ENCODE peak calls at places on chromosomes 12 and 14, in five cellular contexts. X is MM.1S, I is psoas muscle, T is HFF-Myc, Y is esophagus squamous epithelium. S is an unnamed sample.

GRCh38 chr14:63192085-63192484 is 12.2 kb upstream of the RHOJ start:
- DNase-seq in X (no peak), I (no peak), T (no peak), Y (no peak), S (no peak)

GRCh38 chr12:40106655-40107054 is 774 bp upstream of the SLC2A13 start:
- DNase-seq in X (no peak), I (no peak), T (no peak), Y (no peak), S (no peak)

GRCh38 chr12:123849517-123849916 is 87.4 kb downstream of the DNAH10 start:
- DNase-seq in X (no peak), I (no peak), T (no peak), Y (no peak), S (no peak)

GRCh38 chr12:115632323-115632722 is 645.2 kb downstream of the MED13L start:
- DNase-seq in X (no peak), I (no peak), T (no peak), Y (no peak), S (peak)

GRCh38 chr12:24537241-24537860 is 411.6 kb downstream of the BCAT1 start:
- DNase-seq in X (no peak), I (no peak), T (no peak), Y (no peak), S (no peak)

GRCh38 chr12:110940933-110941332 is 20.6 kb upstream of the MYL2 start:
- DNase-seq in X (no peak), I (no peak), T (no peak), Y (no peak), S (no peak)

GRCh38 chr12:70154960-70155589 is 88.2 kb upstream of the CNOT2 start:
- DNase-seq in X (no peak), I (no peak), T (peak), Y (no peak), S (no peak)

GRCh38 chr12:20950248-20950647 is 139.7 kb downstream of the SLCO1B3 start:
- DNase-seq in X (peak), I (no peak), T (no peak), Y (no peak), S (peak)

GRCh38 chr14:92274055-92274454 is 48.9 kb upstream of the SLC24A4 start:
- DNase-seq in X (no peak), I (no peak), T (no peak), Y (no peak), S (no peak)

GRCh38 chr12:79883216-79883615 is 51.7 kb downstream of the PPP1R12A start:
- DNase-seq in X (no peak), I (no peak), T (no peak), Y (no peak), S (no peak)

GRCh38 chr14:99632410-99633035 is 12.4 kb upstream of the HHIPL1 start:
- DNase-seq in X (no peak), I (no peak), T (no peak), Y (no peak), S (no peak)

GRCh38 chr14:74426202-74426582 is at the start of gene SYNDIG1L:
- DNase-seq in X (no peak), I (no peak), T (no peak), Y (no peak), S (no peak)

GRCh38 chr12:59472273-59472672 is 123.6 kb upstream of the SLC16A7 start:
- DNase-seq in X (no peak), I (no peak), T (no peak), Y (no peak), S (no peak)

GRCh38 chr12:3173008-3173553 is 95.9 kb downstream of the TSPAN9 start:
- DNase-seq in X (no peak), I (no peak), T (no peak), Y (no peak), S (no peak)

GRCh38 chr14:30143617-30144016 is 216.0 kb upstream of the PRKD1 start:
- DNase-seq in X (no peak), I (no peak), T (no peak), Y (no peak), S (no peak)

GRCh38 chr14:105430535-105430934 is 10.9 kb downstream of the MTA1 start:
- DNase-seq in X (no peak), I (no peak), T (peak), Y (no peak), S (no peak)

GRCh38 chr14:65847065-65847847 is 434.7 kb downstream of the FUT8 start:
- DNase-seq in X (peak), I (no peak), T (no peak), Y (no peak), S (peak)

GRCh38 chr12:64610092-64610659 is at the start of gene RASSF3:
- DNase-seq in X (peak), I (peak), T (no peak), Y (peak), S (peak)

GRCh38 chr14:94066089-94066676 is 14.8 kb downstream of the DDX24 start:
- DNase-seq in X (no peak), I (no peak), T (no peak), Y (no peak), S (no peak)

GRCh38 chr14:75427482-75428229 is at the start of gene JDP2:
- DNase-seq in X (peak), I (peak), T (no peak), Y (no peak), S (peak)

GRCh38 chr14:101360045-101360931 is 201.0 kb upstream of the DIO3 start:
- DNase-seq in X (no peak), I (peak), T (no peak), Y (no peak), S (no peak)

GRCh38 chr14:32727827-32728226 is 210.9 kb upstream of the NPAS3 start:
- DNase-seq in X (no peak), I (no peak), T (no peak), Y (no peak), S (no peak)

GRCh38 chr12:96780330-96780729 is 126.7 kb upstream of the NEDD1 start:
- DNase-seq in X (peak), I (no peak), T (no peak), Y (no peak), S (no peak)

DNA sequence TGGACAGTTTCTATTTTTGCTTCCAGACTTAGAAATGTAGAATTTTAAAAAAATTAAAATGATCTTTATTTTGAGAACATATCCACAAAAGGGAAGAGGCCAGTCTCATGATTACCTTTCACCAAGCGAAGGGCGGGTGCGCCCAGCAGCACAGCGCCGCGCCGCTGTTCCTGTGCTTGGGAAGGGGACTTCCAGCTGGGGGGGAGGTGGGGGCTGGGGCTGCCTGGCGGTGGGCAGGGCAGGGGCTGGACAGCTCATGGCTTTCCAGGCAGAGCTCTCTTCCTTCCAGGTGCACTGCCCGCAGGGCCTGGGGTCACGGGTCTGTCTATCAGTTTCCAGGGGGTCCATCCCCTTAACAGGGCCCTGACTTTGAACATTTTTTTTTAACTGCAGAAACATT is 199.9 kb downstream of the TTC7B start:
- DNase-seq in X (no peak), I (no peak), T (no peak), Y (no peak), S (no peak)
- TF ChIP-seq CTCF in X (no peak), I (no peak), T (no peak), Y (no peak), S (no peak)

DNA sequence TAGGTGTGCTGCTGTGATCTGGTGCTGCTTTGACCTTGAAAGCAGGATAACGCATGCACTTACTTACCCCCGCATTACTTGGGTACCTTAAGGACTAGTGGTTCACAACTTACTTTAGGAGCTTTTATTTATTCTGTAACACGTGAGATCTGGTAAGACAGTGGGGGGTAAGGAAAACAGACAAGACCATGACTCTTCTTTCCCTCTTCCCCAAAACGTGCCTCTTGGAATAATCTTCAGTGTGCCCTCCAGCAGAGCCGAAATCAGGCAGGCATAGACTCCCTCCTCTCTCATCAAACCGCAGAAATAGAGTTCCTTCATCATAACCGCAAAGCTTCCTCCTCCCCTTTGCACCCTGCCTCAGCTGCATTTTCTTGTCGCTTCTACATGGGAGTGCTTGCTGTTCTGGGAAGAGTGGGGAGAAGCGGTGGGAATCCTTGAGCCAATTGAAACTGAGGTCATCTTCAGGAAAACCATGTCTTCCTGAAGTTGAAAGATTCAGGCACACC is 43.4 kb downstream of the RAD52 start:
- DNase-seq in X (no peak), I (no peak), T (no peak), Y (no peak), S (no peak)
- H3K4me3 ChIP-seq in X (no peak), I (no peak), T (no peak), Y (no peak), S (no peak)

DNA sequence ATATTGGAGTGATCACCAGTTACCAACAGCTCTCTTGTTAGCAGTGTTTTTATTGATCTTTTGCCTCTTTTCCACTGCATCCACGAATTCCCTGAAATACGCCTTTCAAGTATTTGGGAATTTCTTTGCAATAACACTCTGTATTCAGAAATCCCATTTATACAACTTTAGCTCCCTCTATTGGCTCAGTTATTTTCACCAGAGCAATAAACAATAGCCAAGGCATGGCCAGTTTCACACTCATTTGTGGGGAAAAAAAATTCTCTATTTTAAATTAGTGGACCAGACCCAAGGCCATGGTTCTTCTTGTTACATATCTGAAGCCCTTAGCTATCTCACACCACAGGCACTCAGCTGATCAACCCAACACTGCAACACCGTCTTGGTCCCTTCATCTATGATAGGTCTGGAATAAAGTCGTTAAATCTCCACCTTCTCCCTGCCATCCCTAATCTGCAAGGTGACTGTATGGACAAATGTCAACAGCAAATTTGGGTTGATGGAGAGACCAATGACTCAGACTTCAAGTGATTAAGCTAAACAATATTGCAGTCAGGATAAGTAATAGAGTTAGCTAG is 92.4 kb upstream of the TMEM260 start:
- DNase-seq in X (no peak), I (no peak), T (no peak), Y (no peak), S (no peak)
- TF ChIP-seq CTCF in X (peak), I (no peak), T (peak), Y (peak), S (no peak)

DNA sequence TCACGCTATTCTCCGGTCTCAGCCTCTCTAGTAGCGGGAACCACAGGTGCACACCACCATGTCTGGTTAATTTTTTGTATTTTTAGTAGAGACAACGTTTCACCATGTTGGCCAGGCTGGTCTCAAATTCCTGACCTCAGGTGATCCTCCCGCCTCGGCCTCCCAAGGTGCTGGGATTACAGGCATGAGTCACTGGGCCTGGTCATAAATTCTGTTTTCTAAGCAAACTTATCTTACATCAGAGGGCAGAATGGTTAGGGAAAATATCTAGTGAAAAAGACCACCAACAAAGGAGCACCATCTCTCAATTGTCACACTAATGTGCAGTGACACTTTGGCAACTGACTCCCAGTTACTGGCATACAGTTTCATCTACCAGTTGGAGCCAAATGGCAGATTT is 2.8 kb downstream of the CPM start:
- DNase-seq in X (no peak), I (no peak), T (no peak), Y (no peak), S (no peak)
- H3K4me3 ChIP-seq in X (no peak), I (no peak), T (no peak), Y (no peak), S (no peak)

GRCh38 chr12:125687820-125688219 is 622.6 kb downstream of the AACS start:
- DNase-seq in X (no peak), I (no peak), T (no peak), Y (no peak), S (no peak)

GRCh38 chr12:125684968-125685790 is 619.9 kb downstream of the AACS start:
- DNase-seq in X (no peak), I (no peak), T (no peak), Y (no peak), S (no peak)

GRCh38 chr12:125687403-125687802 is 622.2 kb downstream of the AACS start:
- DNase-seq in X (no peak), I (no peak), T (no peak), Y (no peak), S (no peak)

GRCh38 chr12:125685885-125686284 is 620.6 kb downstream of the AACS start:
- DNase-seq in X (no peak), I (no peak), T (no peak), Y (no peak), S (no peak)

GRCh38 chr12:125683748-125684381 is 618.6 kb downstream of the AACS start:
- DNase-seq in X (no peak), I (no peak), T (no peak), Y (no peak), S (peak)
- TF ChIP-seq CTCF in X (no peak), I (no peak), T (no peak), Y (peak), S (peak)

GRCh38 chr12:14963520-14963919 is 2.1 kb upstream of the ARHGDIB start:
- DNase-seq in X (no peak), I (no peak), T (no peak), Y (no peak), S (no peak)

GRCh38 chr12:14962797-14963196 is 1.4 kb upstream of the ARHGDIB start:
- DNase-seq in X (no peak), I (no peak), T (no peak), Y (no peak), S (no peak)

GRCh38 chr12:14961466-14962155 is at the start of gene ARHGDIB:
- DNase-seq in X (peak), I (no peak), T (no peak), Y (no peak), S (peak)

GRCh38 chr12:14960548-14961465 is 594 bp downstream of the ARHGDIB start:
- DNase-seq in X (peak), I (no peak), T (no peak), Y (no peak), S (peak)

DNA sequence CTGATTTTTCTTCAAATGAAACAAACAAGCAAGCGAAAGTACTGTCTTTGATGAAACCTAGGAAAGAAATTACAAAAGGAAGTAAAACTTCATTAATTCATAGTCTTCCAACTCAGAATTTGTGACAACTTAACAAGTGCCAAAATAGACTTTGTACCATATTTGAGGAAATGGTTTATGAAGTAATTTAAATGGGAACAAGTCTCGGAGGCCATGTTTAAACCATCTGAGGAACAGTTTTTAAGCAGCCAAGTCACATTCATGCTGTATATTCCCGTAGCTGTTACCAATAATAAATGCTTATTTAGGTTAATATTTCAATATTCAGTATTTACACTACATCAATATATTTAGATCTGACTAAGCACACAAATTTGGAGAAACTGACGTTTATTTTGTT is 779 bp upstream of the ARHGDIB start:
- DNase-seq in X (no peak), I (no peak), T (no peak), Y (no peak), S (peak)
- H3K4me3 ChIP-seq in X (peak), I (peak), T (no peak), Y (no peak), S (peak)